ENCODE peak calls at places on chromosomes 5 and 9, in six cellular contexts. Y is GM12865, E is NCI-H1092 treated with DMSO at 0.1 percent for 48 hours, A is C1 segment of cervical spinal cord, C is HuH-7, N is astrocyte. Q is an unnamed sample.

GRCh38 chr5:50667653-50668403 is 1.4 kb downstream of the PARP8 start:
- DNase-seq in Y (peak; percentile 90), E (peak; percentile 50), A (peak; percentile 50), C (peak; percentile 60), N (peak; percentile 34), Q (peak; percentile 78)

GRCh38 chr5:178093129-178093528 is 20.2 kb upstream of the N4BP3 start:
- DNase-seq in Y (no peak), E (no peak), A (no peak), C (no peak), N (no peak), Q (no peak)

GRCh38 chr5:157282150-157282549 is 16.2 kb downstream of the CYFIP2 start:
- DNase-seq in Y (no peak), E (no peak), A (no peak), C (no peak), N (no peak), Q (no peak)

GRCh38 chr9:111455638-111456037 is 28.5 kb downstream of the ECPAS start:
- DNase-seq in Y (no peak), E (no peak), A (no peak), C (no peak), N (no peak), Q (no peak)

GRCh38 chr5:64497390-64497789 is 8.4 kb upstream of the RGS7BP start:
- DNase-seq in Y (no peak), E (no peak), A (no peak), C (no peak), N (peak; percentile 8), Q (no peak)

GRCh38 chr9:128374221-128374675 is 3.1 kb downstream of the URM1 start:
- DNase-seq in Y (no peak), E (no peak), A (peak; percentile 91), C (no peak), N (no peak), Q (no peak)

GRCh38 chr5:113487779-113488644 is at the start of gene MCC:
- DNase-seq in Y (no peak), E (peak; percentile 68), A (peak; percentile 28), C (peak; percentile 58), N (peak; percentile 91), Q (peak; percentile 82)

GRCh38 chr9:3058409-3058808 is 214.5 kb upstream of the PUM3 start:
- DNase-seq in Y (no peak), E (no peak), A (no peak), C (no peak), N (no peak), Q (no peak)

GRCh38 chr9:121603028-121603427 is 48.4 kb upstream of the DAB2IP start:
- DNase-seq in Y (no peak), E (no peak), A (no peak), C (no peak), N (no peak), Q (no peak)

GRCh38 chr9:33138768-33139167 is 28.4 kb downstream of the B4GALT1 start:
- DNase-seq in Y (no peak), E (no peak), A (no peak), C (no peak), N (no peak), Q (no peak)

GRCh38 chr5:74950836-74951515 is 84.8 kb upstream of the FAM169A start:
- DNase-seq in Y (no peak), E (no peak), A (no peak), C (no peak), N (no peak), Q (no peak)